ENCODE peak calls at places on chromosomes 4 and X, in seven cellular contexts. D is smooth muscle cell of the brain vasculature, G is spleen, F is ovary, H is GM06990, K is tibial nerve, R is thoracic aorta. O is an unnamed sample.

GRCh38 chr4:152436384-152436783 is 99.5 kb downstream of the FBXW7 start:
- DNase-seq in D (no peak), G (no peak), F (no peak), H (no peak), K (no peak), R (no peak), O (no peak)

GRCh38 chr4:24730256-24731001 is 64.9 kb upstream of the SOD3 start:
- DNase-seq in D (no peak), G (no peak), F (no peak), H (no peak), K (peak), R (peak), O (no peak)

GRCh38 chr4:137644201-137644600 is 111.9 kb upstream of the PCDH18 start:
- DNase-seq in D (no peak), G (no peak), F (no peak), H (no peak), K (no peak), R (no peak), O (no peak)

GRCh38 chr4:16598241-16599224 is 299.9 kb downstream of the LDB2 start:
- DNase-seq in D (no peak), G (no peak), F (no peak), H (no peak), K (no peak), R (no peak), O (no peak)

GRCh38 chr4:110249687-110250387 is 51.4 kb upstream of the ELOVL6 start:
- DNase-seq in D (no peak), G (no peak), F (no peak), H (no peak), K (no peak), R (no peak), O (no peak)

GRCh38 chr4:53614616-53615015 is 23.3 kb upstream of the LNX1 start:
- DNase-seq in D (no peak), G (no peak), F (no peak), H (no peak), K (no peak), R (no peak), O (no peak)

GRCh38 chr4:16516796-16517413 is 290.6 kb upstream of the TAPT1 start:
- DNase-seq in D (peak), G (no peak), F (peak), H (no peak), K (peak), R (no peak), O (no peak)

GRCh38 chr4:1393866-1394265 is 12.4 kb downstream of the NKX1-1 start:
- DNase-seq in D (no peak), G (peak), F (peak), H (no peak), K (no peak), R (no peak), O (no peak)

GRCh38 chr4:187732524-187732923 is 263.0 kb upstream of the ZFP42 start:
- DNase-seq in D (no peak), G (no peak), F (no peak), H (no peak), K (no peak), R (no peak), O (no peak)

GRCh38 chr4:23324291-23324690 is 565.6 kb downstream of the PPARGC1A start:
- DNase-seq in D (no peak), G (no peak), F (no peak), H (no peak), K (no peak), R (no peak), O (peak)

GRCh38 chr4:105352826-105353225 is 121.0 kb downstream of the PPA2 start:
- DNase-seq in D (no peak), G (no peak), F (no peak), H (peak), K (no peak), R (no peak), O (no peak)

GRCh38 chr4:23091674-23092073 is 398.9 kb downstream of the GBA3 start:
- DNase-seq in D (no peak), G (no peak), F (no peak), H (no peak), K (no peak), R (no peak), O (no peak)

GRCh38 chr4:184849184-184849583 is 23.4 kb upstream of the ACSL1 start:
- DNase-seq in D (no peak), G (no peak), F (no peak), H (no peak), K (no peak), R (no peak), O (no peak)

GRCh38 chrX:119118780-119119395 is 8.7 kb downstream of the KIAA1210 start:
- DNase-seq in D (peak), G (no peak), F (peak), H (peak), K (peak), R (peak), O (peak)

GRCh38 chr4:94758141-94758699 is 465 bp downstream of the BMPR1B start:
- DNase-seq in D (no peak), G (peak), F (peak), H (no peak), K (peak), R (no peak), O (no peak)

GRCh38 chr4:28225005-28225404 is 1364.4 kb downstream of the STIM2 start:
- DNase-seq in D (no peak), G (no peak), F (no peak), H (no peak), K (no peak), R (no peak), O (no peak)

GRCh38 chr4:138114434-138114833 is 127.7 kb downstream of the SLC7A11 start:
- DNase-seq in D (no peak), G (no peak), F (no peak), H (peak), K (no peak), R (no peak), O (no peak)

GRCh38 chr4:190017357-190018200 is 9.5 kb downstream of the FRG2 start:
- DNase-seq in D (no peak), G (peak), F (no peak), H (no peak), K (no peak), R (no peak), O (no peak)

GRCh38 chrX:122945328-122945727 is 238.8 kb upstream of the GRIA3 start:
- DNase-seq in D (no peak), G (no peak), F (no peak), H (no peak), K (no peak), R (no peak), O (no peak)

GRCh38 chrX:22577181-22577580 is 304.5 kb downstream of the CBLL2 start:
- DNase-seq in D (peak), G (no peak), F (no peak), H (no peak), K (no peak), R (no peak), O (peak)

GRCh38 chrX:22296871-22297270 is 24.2 kb downstream of the CBLL2 start:
- DNase-seq in D (no peak), G (no peak), F (no peak), H (no peak), K (no peak), R (no peak), O (no peak)

GRCh38 chr4:37802068-37802666 is 24.3 kb upstream of the PGM2 start:
- DNase-seq in D (no peak), G (no peak), F (no peak), H (no peak), K (no peak), R (no peak), O (peak)

GRCh38 chrX:70461026-70461425 is 16.4 kb downstream of the DLG3 start:
- DNase-seq in D (no peak), G (no peak), F (no peak), H (no peak), K (no peak), R (no peak), O (no peak)

GRCh38 chrX:148466292-148466691 is 34.1 kb upstream of the AFF2 start:
- DNase-seq in D (no peak), G (no peak), F (no peak), H (peak), K (no peak), R (no peak), O (no peak)

GRCh38 chr4:87375719-87376291 is 15.2 kb downstream of the HSD17B11 start:
- DNase-seq in D (peak), G (no peak), F (no peak), H (no peak), K (no peak), R (no peak), O (no peak)

GRCh38 chrX:138745215-138745614 is 33.7 kb upstream of the FGF13 start:
- DNase-seq in D (peak), G (no peak), F (no peak), H (no peak), K (no peak), R (no peak), O (peak)

GRCh38 chr4:183142566-183143545 is 43.8 kb downstream of the WWC2 start:
- DNase-seq in D (peak), G (no peak), F (no peak), H (no peak), K (no peak), R (no peak), O (peak)

GRCh38 chr4:141652161-141652778 is 15.9 kb downstream of the IL15 start:
- DNase-seq in D (no peak), G (no peak), F (no peak), H (no peak), K (no peak), R (no peak), O (no peak)

GRCh38 chrX:54484666-54485065 is 11.4 kb downstream of the FGD1 start:
- DNase-seq in D (no peak), G (no peak), F (no peak), H (no peak), K (no peak), R (no peak), O (no peak)

GRCh38 chr4:53055274-53055673 is 193.2 kb downstream of the RASL11B start:
- DNase-seq in D (peak), G (no peak), F (no peak), H (no peak), K (no peak), R (no peak), O (no peak)

GRCh38 chr4:147060171-147060931 is 114.7 kb upstream of the TTC29 start:
- DNase-seq in D (peak), G (no peak), F (no peak), H (no peak), K (no peak), R (no peak), O (no peak)

GRCh38 chr4:174561556-174561955 is 39.3 kb upstream of the HPGD start:
- DNase-seq in D (peak), G (no peak), F (no peak), H (no peak), K (no peak), R (no peak), O (no peak)

GRCh38 chrX:7711167-7711566 is 131.8 kb upstream of the VCX start:
- DNase-seq in D (no peak), G (no peak), F (no peak), H (no peak), K (no peak), R (no peak), O (peak)

GRCh38 chr4:37482236-37482635 is 203.9 kb downstream of the RELL1 start:
- DNase-seq in D (no peak), G (no peak), F (no peak), H (no peak), K (no peak), R (no peak), O (no peak)

O was measured in keratinocyte.